ENCODE peak calls at places on chromosomes 12 and 14, in five cellular contexts. Z is MM.1S, Q is spleen, G is lower leg skin, I is fibroblast of pulmonary artery. U is an unnamed sample.

GRCh38 chr14:88521818-88522217 is 33.0 kb downstream of the PTPN21 start:
- DNase-seq in Z (no peak), Q (no peak), G (no peak), I (peak), U (peak)

GRCh38 chr12:93536766-93537515 is 35.5 kb upstream of the SOCS2 start:
- DNase-seq in Z (peak), Q (no peak), G (no peak), I (no peak), U (no peak)

GRCh38 chr12:58310828-58311273 is 369.5 kb downstream of the ATP23 start:
- DNase-seq in Z (no peak), Q (no peak), G (no peak), I (peak), U (peak)

GRCh38 chr12:73863541-73863940 is 674.1 kb upstream of the ATXN7L3B start:
- DNase-seq in Z (no peak), Q (no peak), G (no peak), I (peak), U (peak)

GRCh38 chr12:108332791-108333382 is 6.2 kb downstream of the CMKLR1 start:
- DNase-seq in Z (no peak), Q (peak), G (peak), I (no peak), U (peak)

GRCh38 chr12:49882248-49882850 is 21.4 kb downstream of the FAIM2 start:
- DNase-seq in Z (no peak), Q (peak), G (no peak), I (no peak), U (no peak)

GRCh38 chr12:2853626-2854025 is 3.2 kb downstream of the TEX52 start:
- DNase-seq in Z (no peak), Q (peak), G (peak), I (peak), U (peak)

GRCh38 chr14:78448483-78449094 is 278.4 kb downstream of the NRXN3 start:
- DNase-seq in Z (peak), Q (no peak), G (no peak), I (peak), U (peak)

GRCh38 chr12:121284551-121285390 is 11.7 kb downstream of the CAMKK2 start:
- DNase-seq in Z (no peak), Q (no peak), G (no peak), I (no peak), U (peak)

GRCh38 chr14:49641697-49642129 is 6.7 kb upstream of the DNAAF2 start:
- DNase-seq in Z (no peak), Q (no peak), G (no peak), I (no peak), U (peak)

GRCh38 chr14:38507299-38507698 is 251.4 kb upstream of the CLEC14A start:
- DNase-seq in Z (no peak), Q (no peak), G (no peak), I (no peak), U (no peak)

GRCh38 chr14:20494935-20495766 is 10.2 kb upstream of the RNASE10 start:
- DNase-seq in Z (no peak), Q (no peak), G (no peak), I (peak), U (peak)

GRCh38 chr14:63867926-63868921 is 15.4 kb downstream of the SYNE2 start:
- DNase-seq in Z (no peak), Q (no peak), G (no peak), I (no peak), U (peak)

GRCh38 chr12:56366948-56367347 is 4.3 kb upstream of the APOF start:
- DNase-seq in Z (no peak), Q (no peak), G (no peak), I (no peak), U (no peak)

GRCh38 chr12:82757611-82758010 is 70.9 kb downstream of the TMTC2 start:
- DNase-seq in Z (no peak), Q (no peak), G (no peak), I (no peak), U (peak)

GRCh38 chr12:34401659-34402227 is 379.4 kb downstream of the ALG10 start:
- DNase-seq in Z (no peak), Q (peak), G (peak), I (no peak), U (no peak)

GRCh38 chr14:90426031-90426540 is 29.3 kb downstream of the CALM1 start:
- DNase-seq in Z (no peak), Q (no peak), G (no peak), I (no peak), U (no peak)

GRCh38 chr12:51197736-51198567 is 19.9 kb downstream of the POU6F1 start:
- DNase-seq in Z (no peak), Q (no peak), G (no peak), I (no peak), U (no peak)

GRCh38 chr12:105483691-105484090 is 153.2 kb downstream of the C12orf75 start:
- DNase-seq in Z (no peak), Q (no peak), G (no peak), I (no peak), U (no peak)

GRCh38 chr12:12891646-12892355 is 439 bp downstream of the GPRC5A start:
- DNase-seq in Z (no peak), Q (no peak), G (no peak), I (no peak), U (no peak)

GRCh38 chr12:71556881-71557280 is 106.8 kb downstream of the ZFC3H1 start:
- DNase-seq in Z (no peak), Q (no peak), G (no peak), I (peak), U (peak)

GRCh38 chr14:76946753-76947077 is 81.8 kb downstream of the IRF2BPL start:
- DNase-seq in Z (no peak), Q (no peak), G (no peak), I (no peak), U (no peak)

GRCh38 chr12:121455766-121456420 is 56.0 kb downstream of the RNF34 start:
- DNase-seq in Z (no peak), Q (peak), G (no peak), I (no peak), U (no peak)

GRCh38 chr12:125683748-125684381 is 618.6 kb downstream of the AACS start:
- DNase-seq in Z (no peak), Q (no peak), G (no peak), I (no peak), U (no peak)

GRCh38 chr12:92439397-92439779 is 263.4 kb upstream of the PLEKHG7 start:
- DNase-seq in Z (no peak), Q (no peak), G (no peak), I (peak), U (peak)

GRCh38 chr14:73613046-73613383 is 698 bp downstream of the ACOT6 start:
- DNase-seq in Z (no peak), Q (no peak), G (no peak), I (no peak), U (peak)

GRCh38 chr14:92798811-92799210 is 4.7 kb downstream of the GOLGA5 start:
- DNase-seq in Z (no peak), Q (no peak), G (no peak), I (no peak), U (no peak)

GRCh38 chr12:57487055-57487596 is 742 bp upstream of the MARS1 start:
- DNase-seq in Z (no peak), Q (peak), G (no peak), I (no peak), U (no peak)

GRCh38 chr12:78062781-78063180 is 232.1 kb downstream of the NAV3 start:
- DNase-seq in Z (no peak), Q (no peak), G (no peak), I (peak), U (peak)

GRCh38 chr14:68309631-68310030 is 483.2 kb downstream of the ZFP36L1 start:
- DNase-seq in Z (no peak), Q (no peak), G (no peak), I (no peak), U (no peak)

GRCh38 chr14:68704736-68705720 is 87.8 kb downstream of the ZFP36L1 start:
- DNase-seq in Z (no peak), Q (no peak), G (peak), I (peak), U (no peak)

GRCh38 chr12:131773582-131774221 is 54.5 kb upstream of the MMP17 start:
- DNase-seq in Z (peak), Q (peak), G (no peak), I (no peak), U (no peak)

GRCh38 chr14:82528011-82528410 is 994.4 kb upstream of the SEL1L start:
- DNase-seq in Z (no peak), Q (no peak), G (no peak), I (no peak), U (no peak)

GRCh38 chr12:47264951-47265350 is 185.2 kb upstream of the AMIGO2 start:
- DNase-seq in Z (no peak), Q (no peak), G (no peak), I (no peak), U (no peak)

GRCh38 chr12:127125607-127126259 is 1141.2 kb upstream of the TMEM132C start:
- DNase-seq in Z (no peak), Q (no peak), G (no peak), I (peak), U (peak)

GRCh38 chr12:125330645-125331341 is 265.6 kb downstream of the AACS start:
- DNase-seq in Z (peak), Q (peak), G (peak), I (peak), U (peak)

GRCh38 chr12:47021298-47021697 is 58.1 kb upstream of the PCED1B start:
- DNase-seq in Z (peak), Q (no peak), G (no peak), I (peak), U (peak)

GRCh38 chr12:28237423-28237822 is 47.2 kb downstream of the CCDC91 start:
- DNase-seq in Z (no peak), Q (no peak), G (no peak), I (peak), U (no peak)
- TF ChIP-seq CTCF in Z (no peak), Q (no peak), G (no peak), I (peak), U (peak)

GRCh38 chr12:19412844-19413243 is 26.4 kb upstream of the AEBP2 start:
- DNase-seq in Z (no peak), Q (peak), G (peak), I (no peak), U (no peak)
- H3K4me3 ChIP-seq in Z (no peak), Q (no peak), G (no peak), I (no peak), U (no peak)

DNA sequence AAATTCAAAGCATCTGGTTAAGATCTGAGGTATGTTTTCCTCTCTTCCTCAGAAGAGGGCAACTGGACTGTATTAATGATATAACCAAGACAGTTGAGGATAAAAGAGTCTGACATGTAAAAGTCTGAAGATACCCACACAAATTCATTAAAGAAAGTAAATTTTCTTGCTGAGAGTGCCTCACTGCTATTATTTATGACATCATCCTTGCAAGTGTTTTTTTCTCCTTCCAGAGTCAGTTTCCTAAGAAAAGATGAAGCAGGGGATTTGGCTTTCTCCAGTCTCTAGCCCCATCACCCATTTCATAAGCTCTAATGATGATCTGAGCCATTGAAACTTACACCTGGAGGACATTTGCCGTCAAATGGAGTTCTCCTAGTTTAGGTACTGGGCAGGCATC is 21.0 kb upstream of the MYBPC1 start:
- DNase-seq in Z (no peak), Q (no peak), G (no peak), I (no peak), U (no peak)
- TF ChIP-seq CTCF in Z (no peak), Q (no peak), G (no peak), I (no peak), U (no peak)

DNA sequence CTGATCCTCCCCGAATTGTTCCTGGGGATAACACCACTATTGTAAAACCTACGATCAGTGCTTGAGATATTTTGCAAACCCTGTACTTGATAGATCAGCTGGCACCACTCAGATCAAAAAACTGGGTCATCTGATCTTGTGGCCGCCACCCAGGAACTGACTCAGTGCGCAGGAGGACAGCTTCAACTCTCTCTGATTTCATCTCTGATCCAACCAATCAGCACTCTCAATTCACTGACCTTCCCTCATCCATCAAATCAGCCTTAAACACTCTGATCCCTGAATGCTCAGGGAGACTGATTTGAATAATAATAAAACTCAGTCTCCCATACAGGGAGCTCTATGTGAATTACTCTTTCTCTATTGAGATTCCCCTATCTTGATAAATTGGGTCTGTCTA is 4.2 kb upstream of the XPOT start:
- DNase-seq in Z (no peak), Q (no peak), G (no peak), I (peak), U (peak)
- H3K4me3 ChIP-seq in Z (no peak), Q (no peak), G (no peak), I (no peak), U (no peak)

GRCh38 chr14:95872777-95873176 is 3.9 kb upstream of the TUNAR start:
- DNase-seq in Z (no peak), Q (no peak), G (no peak), I (no peak), U (no peak)

GRCh38 chr14:95871531-95871930 is 5.1 kb upstream of the TUNAR start:
- DNase-seq in Z (no peak), Q (no peak), G (peak), I (no peak), U (no peak)

GRCh38 chr14:95877633-95878032 is 1.0 kb downstream of the TUNAR start:
- DNase-seq in Z (no peak), Q (no peak), G (no peak), I (no peak), U (no peak)

GRCh38 chr14:95876769-95877490 is at the start of gene TUNAR:
- DNase-seq in Z (no peak), Q (no peak), G (no peak), I (peak), U (no peak)

DNA sequence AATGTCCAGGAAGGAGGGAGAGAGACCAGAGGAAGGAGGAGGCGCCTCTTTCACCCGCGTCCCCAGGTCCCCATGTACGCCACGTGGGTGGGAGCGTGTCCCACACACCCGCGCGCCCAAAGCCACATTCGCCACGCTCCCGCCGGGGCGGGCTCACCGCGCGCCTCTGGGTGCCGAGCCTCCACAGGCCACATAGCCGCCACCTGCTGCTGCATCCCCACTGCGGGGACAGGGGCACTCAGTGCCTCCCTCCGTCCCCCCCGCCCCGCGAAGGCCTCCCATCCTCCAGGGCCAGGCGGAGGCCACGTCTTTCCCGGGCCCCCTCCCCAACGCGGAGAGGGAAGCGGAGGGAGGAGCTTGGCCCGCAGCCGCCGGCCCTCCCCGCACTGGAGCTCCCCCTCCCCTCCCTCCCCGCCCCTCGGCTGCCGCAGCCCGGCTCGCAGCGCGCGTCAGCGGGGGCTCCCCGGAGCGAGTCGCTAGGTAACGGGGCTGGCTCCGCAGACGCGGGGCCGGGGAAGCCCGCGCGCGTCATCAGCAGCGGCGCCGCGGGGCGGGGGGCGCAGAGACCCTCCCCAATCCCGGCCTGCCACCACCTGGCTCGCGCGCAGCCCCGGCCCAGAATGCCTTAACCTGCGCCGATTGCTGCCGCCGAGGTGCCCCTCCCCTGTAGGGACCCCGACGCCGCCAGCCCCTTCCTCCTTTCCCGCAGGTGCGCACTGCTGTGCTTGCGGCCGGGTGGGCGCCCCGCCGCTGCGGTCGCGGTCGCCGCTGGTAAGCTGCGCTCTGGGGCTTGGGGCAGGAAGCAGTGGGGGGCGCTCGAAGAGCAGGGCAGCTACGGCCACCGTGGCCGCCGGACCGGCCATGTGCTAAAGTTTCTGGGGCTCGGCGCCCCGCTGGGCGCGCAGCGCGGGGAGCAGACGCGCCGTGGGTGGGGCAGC is 532 bp upstream of the TUNAR start:
- DNase-seq in Z (no peak), Q (no peak), G (peak), I (no peak), U (no peak)
- TF ChIP-seq CTCF in Z (no peak), Q (no peak), G (no peak), I (no peak), U (no peak)

DNA sequence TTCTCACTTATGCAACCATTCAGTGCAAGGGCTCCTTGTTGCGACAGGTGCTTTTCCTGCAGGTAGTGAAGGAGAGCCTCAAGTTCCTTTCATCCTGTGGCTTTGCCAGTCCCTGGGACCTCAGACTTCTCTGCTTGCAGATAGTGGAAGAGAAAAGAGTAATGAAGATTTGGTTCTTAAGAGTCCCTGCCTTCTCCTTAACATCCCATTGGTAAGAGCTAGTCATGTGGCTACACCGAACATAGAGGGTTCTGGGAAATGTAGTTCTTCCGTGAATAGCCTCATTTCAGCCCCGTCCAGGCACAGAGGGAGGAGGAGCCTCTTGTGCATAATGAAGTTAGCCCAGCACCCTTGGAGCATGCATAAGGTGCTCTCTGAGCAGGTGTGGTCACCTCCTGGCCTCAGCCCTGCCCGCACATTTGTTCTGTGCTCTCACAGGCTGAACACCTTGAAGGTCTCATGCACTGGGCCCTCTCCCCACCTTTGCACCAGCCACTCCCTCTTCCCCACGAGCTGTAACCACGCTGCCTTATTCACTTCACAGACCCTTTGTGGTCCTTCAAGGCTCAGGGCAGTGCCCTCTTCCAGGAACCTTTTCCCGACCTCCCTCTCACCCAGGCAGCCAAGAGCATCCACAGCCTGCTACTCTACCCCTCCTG is 134.0 kb downstream of the BCL11B start:
- DNase-seq in Z (peak), Q (peak), G (peak), I (no peak), U (no peak)
- H3K4me3 ChIP-seq in Z (no peak), Q (no peak), G (no peak), I (no peak), U (no peak)

DNA sequence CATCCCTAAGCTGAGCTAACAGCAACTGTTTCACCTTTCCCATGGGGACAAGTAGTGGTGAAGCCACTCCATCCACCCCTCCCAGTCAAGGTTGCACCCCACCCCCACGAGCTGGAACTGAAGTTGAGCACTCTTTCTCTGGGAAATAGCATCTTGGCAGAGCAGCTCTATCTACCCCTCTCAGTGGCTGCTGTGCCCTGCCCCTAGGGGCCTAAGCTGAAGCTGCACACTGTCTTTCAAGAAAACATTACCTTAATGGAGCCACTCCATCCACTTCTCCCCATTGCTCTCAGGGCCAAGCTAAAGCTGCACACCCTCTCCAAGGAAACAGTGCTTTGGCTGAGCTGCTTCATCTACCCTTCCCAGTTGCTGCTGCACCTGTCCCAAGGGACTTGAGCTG is 170.6 kb upstream of the CCDC196 start:
- DNase-seq in Z (no peak), Q (no peak), G (no peak), I (no peak), U (no peak)
- TF ChIP-seq CTCF in Z (no peak), Q (no peak), G (no peak), I (no peak), U (no peak)

GRCh38 chr14:52267501-52268190 is at the start of gene PTGDR:
- DNase-seq in Z (no peak), Q (peak), G (peak), I (peak), U (peak)

GRCh38 chr14:52266782-52267181 is 716 bp upstream of the PTGDR start:
- DNase-seq in Z (no peak), Q (no peak), G (no peak), I (peak), U (no peak)

GRCh38 chr14:52271538-52271937 is 4.0 kb downstream of the PTGDR start:
- DNase-seq in Z (no peak), Q (no peak), G (no peak), I (no peak), U (no peak)

GRCh38 chr14:52268191-52269061 is 928 bp downstream of the PTGDR start:
- DNase-seq in Z (no peak), Q (peak), G (no peak), I (peak), U (peak)

DNA sequence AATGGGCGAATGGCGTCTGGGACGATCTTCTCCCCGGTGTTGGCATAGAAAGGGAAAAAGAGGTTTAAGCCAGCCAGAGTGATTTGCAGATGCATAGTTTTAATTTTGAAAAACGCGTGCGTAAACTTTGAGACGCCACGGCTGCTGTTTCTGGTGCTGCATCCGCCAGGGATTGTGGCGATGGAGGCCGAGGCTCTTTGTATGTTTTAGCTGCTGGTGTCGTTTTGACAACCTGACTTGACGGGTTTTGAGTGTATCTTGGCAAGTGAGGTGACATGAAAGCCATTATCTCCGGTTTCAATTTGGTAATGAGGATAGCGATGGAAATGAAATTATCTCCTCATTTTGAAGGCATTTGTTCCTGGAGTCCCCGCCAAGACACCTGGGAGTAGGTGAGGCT is 1.6 kb downstream of the PTGDR start:
- DNase-seq in Z (no peak), Q (no peak), G (no peak), I (no peak), U (no peak)
- H3K4me3 ChIP-seq in Z (no peak), Q (peak), G (no peak), I (no peak), U (no peak)

U was measured in choroid plexus epithelial cell.